ENCODE peak calls at places on chromosomes 7 and 10, in ten cellular contexts. K is A549, M is HCT116, G is WTC11, Z is H1, Q is HepG2, E is SK-N-SH, U is K562, X is endothelial cell of umbilical vein, D is GM12878. N is an unnamed sample.

GRCh38 chr10:133378251-133379096 is 588 bp upstream of the PAOX start:
- DNase-seq in G (peak), K (peak), Z (peak), U (peak), X (peak), M (no peak), Q (peak), D (no peak), E (peak), N (peak)

GRCh38 chr7:123343611-123344010 is 143.8 kb upstream of the SLC13A1 start:
- DNase-seq in X (no peak), Q (no peak), D (no peak), U (no peak), E (no peak), G (no peak), Z (no peak), M (no peak), K (no peak), N (no peak)

GRCh38 chr10:22253578-22253882 is 35.7 kb upstream of the EBLN1 start:
- DNase-seq in Q (no peak), E (peak), K (no peak), M (no peak), D (no peak), X (peak), Z (no peak), G (peak), U (no peak), N (no peak)

GRCh38 chr7:122056977-122057376 is 87.1 kb downstream of the AASS start:
- DNase-seq in U (no peak), Q (no peak), D (no peak), M (no peak), Z (no peak), X (peak), G (no peak), E (no peak), K (no peak), N (no peak)

GRCh38 chr10:52486840-52487611 is 172.9 kb downstream of the DKK1 start:
- DNase-seq in E (no peak), K (peak), Q (no peak), D (no peak), G (no peak), U (no peak), X (peak), M (no peak), Z (no peak), N (no peak)

GRCh38 chr7:153247926-153248325 is 488.4 kb downstream of the ACTR3B start:
- DNase-seq in G (no peak), D (no peak), X (no peak), M (no peak), Z (no peak), Q (no peak), E (no peak), U (no peak), K (no peak), N (no peak)

GRCh38 chr10:72388062-72388461 is 33.3 kb upstream of the DNAJB12 start:
- DNase-seq in Q (no peak), X (no peak), U (no peak), Z (no peak), E (no peak), D (no peak), K (no peak), G (no peak), M (no peak), N (no peak)

GRCh38 chr7:16562456-16563220 is 36.0 kb downstream of the LRRC72 start:
- DNase-seq in G (no peak), K (no peak), M (no peak), Q (no peak), D (no peak), U (no peak), X (no peak), E (no peak), Z (no peak), N (no peak)

GRCh38 chr10:6542999-6543430 is 37.1 kb downstream of the PRKCQ start:
- DNase-seq in K (no peak), G (no peak), Q (peak), E (no peak), U (no peak), D (no peak), M (no peak), Z (no peak), X (no peak), N (peak)
- TF ChIP-seq MAX in K (no peak), G (no peak), Q (no peak), E (no peak), U (no peak), D (no peak), M (no peak), Z (no peak), X (no peak), N (no peak)

GRCh38 chr10:5968681-5969453 is 8.5 kb downstream of the IL15RA start:
- DNase-seq in K (no peak), G (no peak), Q (peak), E (no peak), M (no peak), U (no peak), Z (peak), X (no peak), D (no peak), N (no peak)

GRCh38 chr10:5971886-5972285 is 5.5 kb downstream of the IL15RA start:
- DNase-seq in K (no peak), X (no peak), U (no peak), Z (no peak), D (no peak), G (no peak), Q (no peak), E (no peak), M (no peak), N (peak)

GRCh38 chr10:5970066-5970465 is 7.3 kb downstream of the IL15RA start:
- DNase-seq in M (no peak), Q (no peak), E (no peak), X (peak), G (no peak), K (no peak), Z (no peak), U (no peak), D (no peak), N (no peak)

GRCh38 chr10:5971315-5971832 is 6.0 kb downstream of the IL15RA start:
- DNase-seq in D (no peak), E (no peak), M (no peak), Q (no peak), U (peak), G (no peak), K (no peak), X (peak), Z (peak), N (peak)

GRCh38 chr10:5970527-5970926 is 6.8 kb downstream of the IL15RA start:
- DNase-seq in Z (no peak), D (no peak), G (no peak), K (no peak), X (no peak), E (no peak), M (no peak), Q (no peak), U (no peak), N (no peak)
- TF ChIP-seq MAX in Z (no peak), D (no peak), G (no peak), K (no peak), X (no peak), E (no peak), M (no peak), Q (no peak), U (no peak), N (no peak)

GRCh38 chr7:18771834-18772566 is 276.5 kb downstream of the HDAC9 start:
- DNase-seq in X (no peak), D (no peak), U (no peak), M (no peak), Q (no peak), G (no peak), K (no peak), E (no peak), Z (no peak), N (no peak)
- TF ChIP-seq MAX in X (no peak), D (no peak), U (no peak), M (no peak), Q (no peak), G (no peak), K (no peak), E (no peak), Z (no peak), N (no peak)

DNA sequence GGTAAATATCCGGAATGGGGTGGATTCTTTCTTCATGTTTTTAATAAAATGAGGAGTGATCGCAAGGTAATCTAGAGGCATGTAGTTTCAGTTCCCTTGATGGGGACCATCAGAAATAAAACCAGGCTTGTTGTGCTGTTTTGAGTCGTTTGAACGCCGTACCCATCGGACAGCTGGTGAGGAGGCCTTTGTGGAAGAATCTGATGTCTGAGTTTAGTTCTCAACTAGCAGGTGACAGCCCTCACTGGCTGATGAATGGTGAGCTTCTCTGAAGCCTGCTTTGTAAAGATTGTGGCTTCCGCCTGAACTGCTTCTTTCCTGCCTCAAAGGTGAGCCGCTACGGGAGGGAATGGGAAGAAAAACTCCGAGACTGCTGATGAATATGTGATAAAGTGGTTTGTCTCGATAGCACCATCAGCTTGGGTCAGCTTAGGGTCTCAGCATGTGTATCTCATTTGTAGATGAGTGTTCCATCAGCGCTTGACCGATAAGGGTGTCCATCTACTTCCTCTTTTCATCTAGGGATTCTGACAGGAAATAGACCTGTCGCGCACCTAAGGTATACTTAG is 977 bp downstream of the TMEM248 start:
- DNase-seq in D (peak), Q (peak), E (peak), U (peak), G (no peak), X (peak), K (no peak), Z (no peak), M (no peak), N (peak)
- TF ChIP-seq MAX in D (no peak), Q (no peak), E (no peak), U (no peak), G (no peak), X (no peak), K (no peak), Z (no peak), M (no peak), N (peak)

GRCh38 chr7:30413864-30414263 is 64.7 kb downstream of the NOD1 start:
- DNase-seq in Q (no peak), K (no peak), E (no peak), G (no peak), X (no peak), M (no peak), D (no peak), U (no peak), Z (peak), N (no peak)
- TF ChIP-seq MAX in Q (no peak), K (no peak), E (no peak), G (no peak), X (no peak), M (no peak), D (no peak), U (no peak), Z (no peak), N (no peak)

N was measured in NB4.